ENCODE peak calls at places on chromosomes 4 and X, in four cellular contexts. E is Peyer's patch, N is esophagus squamous epithelium, J is H1. M is an unnamed sample.
A peak's percentile ranks its signal among the peaks of the same experiment; 100 is the strongest.

GRCh38 chr4:124641715-124642380 is 70.7 kb downstream of the ANKRD50 start:
- DNase-seq in E (no peak), N (no peak), J (no peak), M (no peak)

GRCh38 chrX:56813318-56813837 is 84.3 kb downstream of the NBDY start:
- DNase-seq in E (peak; percentile 21), N (no peak), J (no peak), M (no peak)

GRCh38 chrX:103396660-103397059 is 20.3 kb downstream of the BEX3 start:
- DNase-seq in E (no peak), N (no peak), J (no peak), M (no peak)

GRCh38 chrX:101973066-101973465 is 41.2 kb upstream of the ZMAT1 start:
- DNase-seq in E (no peak), N (no peak), J (no peak), M (no peak)

GRCh38 chr4:1172971-1173757 is 781 bp upstream of the SPON2 start:
- DNase-seq in E (peak; percentile 51), N (no peak), J (no peak), M (peak; percentile 81)

GRCh38 chr4:181043486-181043885 is 1199.7 kb upstream of the TENM3 start:
- DNase-seq in E (no peak), N (no peak), J (no peak), M (no peak)

GRCh38 chr4:108926058-108926457 is 163.2 kb upstream of the ETNPPL start:
- DNase-seq in E (no peak), N (no peak), J (no peak), M (no peak)

GRCh38 chr4:8595237-8596087 is 2.9 kb downstream of the CPZ start:
- DNase-seq in E (no peak), N (no peak), J (no peak), M (no peak)

GRCh38 chr4:98659106-98659592 is 738 bp upstream of the TSPAN5 start:
- DNase-seq in E (no peak), N (no peak), J (no peak), M (no peak)

GRCh38 chr4:13766722-13767495 is 139.4 kb upstream of the BOD1L1 start:
- DNase-seq in E (no peak), N (no peak), J (no peak), M (no peak)

GRCh38 chr4:26069218-26069617 is 155.2 kb downstream of the SMIM20 start:
- DNase-seq in E (no peak), N (no peak), J (no peak), M (no peak)

GRCh38 chr4:15106417-15106816 is 104.1 kb downstream of the CPEB2 start:
- DNase-seq in E (no peak), N (no peak), J (no peak), M (no peak)

DNA sequence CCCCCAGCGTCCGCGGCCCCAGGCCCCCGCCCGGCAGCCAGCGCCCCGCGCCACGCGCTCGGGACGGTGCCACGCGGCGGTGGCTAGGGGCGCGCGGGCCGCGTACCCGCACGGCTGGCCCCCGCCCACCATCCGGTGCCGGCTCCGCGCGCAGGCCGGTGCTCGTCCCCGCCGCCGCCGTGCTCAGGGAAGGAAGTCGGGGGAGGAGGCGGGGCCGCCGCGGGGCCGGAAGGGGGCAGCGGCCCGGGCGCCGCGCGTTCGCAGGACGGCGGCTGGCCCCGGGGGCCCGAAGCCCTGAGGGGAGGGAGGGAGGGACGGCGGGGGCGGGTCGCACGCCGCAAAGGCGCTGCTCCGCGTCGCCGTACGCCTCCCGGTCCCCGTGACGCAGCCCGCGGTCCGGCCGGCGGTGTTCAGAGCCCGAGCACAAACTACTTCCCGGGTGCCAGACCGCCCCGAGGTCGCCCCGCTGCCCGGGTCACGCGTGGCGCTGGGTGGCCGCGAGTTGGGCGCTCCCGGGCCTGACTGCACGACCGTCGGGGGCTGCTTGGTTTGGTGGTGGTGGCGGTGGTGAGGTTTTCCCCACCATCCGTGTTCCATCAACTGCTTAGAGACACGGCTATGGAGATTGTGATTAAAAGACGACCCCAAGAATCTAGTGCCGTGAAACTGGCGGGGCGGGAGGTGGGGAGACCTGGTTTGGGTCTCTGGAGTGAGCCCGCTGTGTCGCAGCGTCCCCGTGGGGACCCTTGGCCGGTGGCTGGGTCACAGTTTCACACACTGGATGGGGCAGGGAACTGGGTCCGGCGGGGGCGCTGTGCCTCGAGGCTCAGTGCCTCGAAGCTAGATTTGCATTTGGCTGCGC is at the start of gene DCTD:
- DNase-seq in E (peak; percentile 86), N (peak; percentile 26), J (no peak), M (no peak)
- TF ChIP-seq POLR2A in E (peak; percentile 38), N (peak; percentile 58), J (no peak), M (no peak)

DNA sequence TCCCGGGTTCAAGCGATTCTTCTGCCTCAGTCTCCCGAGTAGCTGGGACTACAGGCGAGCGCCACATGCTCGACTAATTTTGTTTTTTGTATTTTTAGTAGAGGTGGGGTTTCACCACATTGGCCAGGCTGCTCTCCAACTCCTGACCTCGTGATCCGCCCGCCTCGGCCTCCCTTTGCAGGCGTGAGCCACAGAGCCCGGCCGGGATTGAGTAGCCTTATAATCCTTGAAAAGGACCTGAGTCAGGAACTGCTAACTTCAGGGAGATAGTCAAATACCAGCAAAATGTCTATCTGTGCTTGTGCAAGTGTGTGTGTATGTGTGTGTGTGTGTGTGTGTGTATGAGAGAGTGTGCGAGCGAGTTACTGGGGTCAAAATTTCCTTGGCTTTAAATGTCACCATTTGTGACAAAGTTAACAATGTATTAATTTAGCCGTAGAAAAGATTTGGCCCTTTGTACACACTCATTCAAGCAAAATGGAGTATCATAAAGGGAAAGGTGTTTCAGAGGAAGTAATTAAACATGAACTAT is 1.8 kb upstream of the KDM6A start:
- DNase-seq in E (peak; percentile 46), N (no peak), J (no peak), M (no peak)
- H3K27ac ChIP-seq in E (no peak overlapping the region), N (peak overlapping the region; percentile 99), J (no peak overlapping the region), M (peak overlapping the region; percentile 100)

GRCh38 chrX:41087219-41087618 is 2.0 kb downstream of the USP9X start:
- DNase-seq in E (no peak), N (no peak), J (no peak), M (no peak)

GRCh38 chrX:41085105-41085882 is at the start of gene USP9X:
- DNase-seq in E (peak; percentile 91), N (peak; percentile 51), J (peak; percentile 33), M (peak; percentile 94)

GRCh38 chrX:41086627-41086932 is 1.3 kb downstream of the USP9X start:
- DNase-seq in E (no peak), N (no peak), J (no peak), M (no peak)

GRCh38 chrX:41084360-41085104 is 713 bp upstream of the USP9X start:
- DNase-seq in E (peak; percentile 94), N (peak; percentile 98), J (peak; percentile 81), M (peak; percentile 99)

GRCh38 chrX:41085883-41086626 is 810 bp downstream of the USP9X start:
- DNase-seq in E (peak; percentile 66), N (no peak), J (no peak), M (no peak)
- TF ChIP-seq POLR2A in E (no peak), N (peak; percentile 19), J (peak; percentile 39), M (no peak)

GRCh38 chrX:154515803-154516654 is at the start of gene FAM3A:
- DNase-seq in E (peak; percentile 95), N (peak; percentile 56), J (no peak), M (peak; percentile 96)

GRCh38 chrX:154516655-154517100 is 646 bp upstream of the FAM3A start:
- DNase-seq in E (no peak), N (no peak), J (no peak), M (no peak)

GRCh38 chrX:154519389-154519788 is 3.4 kb upstream of the FAM3A start:
- DNase-seq in E (no peak), N (no peak), J (no peak), M (no peak)

GRCh38 chrX:154513662-154514204 is 2.3 kb downstream of the FAM3A start:
- DNase-seq in E (no peak), N (no peak), J (no peak), M (no peak)

GRCh38 chrX:154517101-154517781 is 1.2 kb upstream of the FAM3A start:
- DNase-seq in E (no peak), N (no peak), J (no peak), M (no peak)
- H3K27ac ChIP-seq in E (peak overlapping the region; percentile 85), N (peak overlapping the region; percentile 93), J (peak overlapping the region; percentile 62), M (peak overlapping the region; percentile 91)

DNA sequence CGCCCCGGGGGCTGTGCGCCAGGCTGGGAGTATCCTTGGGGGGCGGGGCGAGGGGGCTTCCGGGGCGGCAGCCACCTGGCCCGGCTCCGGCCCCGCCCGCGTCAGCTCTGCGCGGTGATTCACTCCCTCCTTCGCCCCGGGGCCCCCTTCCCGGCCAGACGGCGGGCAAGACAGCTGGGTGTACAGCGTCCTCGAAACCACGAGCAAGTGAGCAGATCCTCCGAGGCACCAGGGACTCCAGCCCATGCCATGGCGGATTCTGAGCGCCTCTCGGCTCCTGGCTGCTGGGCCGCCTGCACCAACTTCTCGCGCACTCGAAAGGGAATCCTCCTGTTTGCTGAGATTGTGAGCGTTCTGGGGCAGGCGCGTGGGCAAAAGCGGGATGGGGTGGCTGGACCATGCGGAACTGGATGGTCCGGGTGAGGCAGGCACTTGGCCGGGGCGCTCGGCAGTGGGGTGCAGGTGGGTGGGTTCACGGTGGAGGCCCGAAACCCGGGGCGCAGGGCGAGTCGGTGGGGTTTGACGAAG is at the start of gene PLP2:
- DNase-seq in E (peak; percentile 75), N (no peak), J (no peak), M (no peak)
- TF ChIP-seq POLR2A in E (peak; percentile 29), N (peak; percentile 77), J (no peak), M (peak; percentile 57)

GRCh38 chr4:151199496-151200190 is 77.3 kb upstream of the PRSS48 start:
- DNase-seq in E (no peak), N (no peak), J (no peak), M (peak; percentile 78)
- H3K27ac ChIP-seq in E (peak overlapping the region; percentile 18), N (peak overlapping the region; percentile 87), J (no peak overlapping the region), M (peak overlapping the region; percentile 60)

DNA sequence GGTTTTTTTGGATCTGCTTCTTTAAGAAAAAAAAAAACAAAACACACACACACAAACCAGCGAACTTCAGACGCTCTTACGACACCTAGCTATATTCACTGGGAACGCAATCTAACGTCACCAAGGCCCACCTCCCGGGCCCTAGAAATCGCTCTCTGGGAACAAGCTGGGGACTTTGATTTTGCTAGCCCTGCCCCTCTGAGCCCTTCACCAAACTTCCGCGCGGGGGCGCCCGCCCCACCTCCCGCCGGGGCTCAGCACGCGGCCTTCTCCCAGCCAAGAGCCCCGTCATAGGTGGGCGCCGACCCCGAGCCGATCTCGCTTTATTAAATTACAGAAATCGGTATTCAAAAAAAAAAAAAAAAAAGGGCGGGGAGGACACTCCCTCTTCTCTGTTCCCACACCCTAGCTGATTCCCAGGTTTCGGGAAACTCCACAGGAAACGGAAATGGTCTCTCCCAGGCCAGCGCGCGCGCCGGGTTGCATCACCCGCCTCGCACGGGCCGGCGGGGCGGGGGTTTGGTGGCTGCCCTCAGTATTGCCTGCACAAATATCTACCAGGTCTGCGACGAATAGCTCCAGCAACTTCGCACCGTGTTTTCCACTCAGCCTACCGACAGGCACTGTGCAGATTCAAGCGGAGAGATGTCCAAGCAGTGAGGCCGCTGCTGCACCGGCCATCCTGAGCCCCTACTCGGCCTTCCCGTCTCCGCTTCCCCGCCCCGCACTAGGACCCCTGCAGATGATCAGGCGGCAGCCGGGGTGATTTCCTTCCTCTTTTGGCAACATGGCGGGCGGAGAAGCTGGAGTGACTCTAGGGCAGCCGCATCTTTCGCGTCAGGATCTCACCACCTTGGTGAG is at the start of gene EIF2S3:
- DNase-seq in E (peak; percentile 87), N (peak; percentile 77), J (peak; percentile 61), M (peak; percentile 94)
- TF ChIP-seq POLR2A in E (peak; percentile 55), N (peak; percentile 66), J (peak; percentile 89), M (peak; percentile 38)